ENCODE peak calls at places on chromosomes 3 and 15, in six cellular contexts. One of them, this sample, is unnamed.

GRCh38 chr3:16290827-16291196 is 25.8 kb downstream of the OXNAD1 start:
- DNase-seq in NCI-H1417: no peak
- DNase-seq in dorsolateral prefrontal cortex: no peak
- DNase-seq in neural crest cell: no peak
- DNase-seq in mucosa of gallbladder: no peak
- DNase-seq in fibroblast of the aortic adventitia: no peak
- DNase-seq in this sample: no peak

GRCh38 chr15:69665641-69666091 is 213.0 kb downstream of the RPLP1 start:
- DNase-seq in NCI-H1417: peak
- DNase-seq in dorsolateral prefrontal cortex: no peak
- DNase-seq in neural crest cell: no peak
- DNase-seq in mucosa of gallbladder: no peak
- DNase-seq in fibroblast of the aortic adventitia: no peak
- DNase-seq in this sample: peak

GRCh38 chr3:100105536-100105935 is 8.8 kb downstream of the FILIP1L start:
- DNase-seq in NCI-H1417: no peak
- DNase-seq in dorsolateral prefrontal cortex: no peak
- DNase-seq in neural crest cell: no peak
- DNase-seq in mucosa of gallbladder: no peak
- DNase-seq in fibroblast of the aortic adventitia: no peak
- DNase-seq in this sample: no peak

GRCh38 chr3:148680289-148680688 is 17.4 kb upstream of the AGTR1 start:
- DNase-seq in NCI-H1417: no peak
- DNase-seq in dorsolateral prefrontal cortex: no peak
- DNase-seq in neural crest cell: no peak
- DNase-seq in mucosa of gallbladder: no peak
- DNase-seq in fibroblast of the aortic adventitia: no peak
- DNase-seq in this sample: no peak

GRCh38 chr15:100002091-100002620 is 268.9 kb upstream of the LYSMD4 start:
- DNase-seq in NCI-H1417: no peak
- DNase-seq in dorsolateral prefrontal cortex: no peak
- DNase-seq in neural crest cell: peak
- DNase-seq in mucosa of gallbladder: no peak
- DNase-seq in fibroblast of the aortic adventitia: no peak
- DNase-seq in this sample: no peak

GRCh38 chr3:126472277-126473006 is 3.2 kb downstream of the ZXDC start:
- DNase-seq in NCI-H1417: peak
- DNase-seq in dorsolateral prefrontal cortex: peak
- DNase-seq in neural crest cell: no peak
- DNase-seq in mucosa of gallbladder: peak
- DNase-seq in fibroblast of the aortic adventitia: peak
- DNase-seq in this sample: peak

GRCh38 chr3:185746470-185746869 is 78.4 kb downstream of the IGF2BP2 start:
- DNase-seq in NCI-H1417: no peak
- DNase-seq in dorsolateral prefrontal cortex: no peak
- DNase-seq in neural crest cell: no peak
- DNase-seq in mucosa of gallbladder: no peak
- DNase-seq in fibroblast of the aortic adventitia: no peak
- DNase-seq in this sample: no peak

GRCh38 chr3:17307482-17307881 is 422.7 kb downstream of the PLCL2 start:
- DNase-seq in NCI-H1417: no peak
- DNase-seq in dorsolateral prefrontal cortex: no peak
- DNase-seq in neural crest cell: no peak
- DNase-seq in mucosa of gallbladder: no peak
- DNase-seq in fibroblast of the aortic adventitia: no peak
- DNase-seq in this sample: no peak

GRCh38 chr3:10753964-10754363 is 62.1 kb upstream of the SLC6A11 start:
- DNase-seq in NCI-H1417: no peak
- DNase-seq in dorsolateral prefrontal cortex: no peak
- DNase-seq in neural crest cell: peak
- DNase-seq in mucosa of gallbladder: peak
- DNase-seq in fibroblast of the aortic adventitia: peak
- DNase-seq in this sample: no peak

GRCh38 chr3:172140499-172141391 is 101.4 kb downstream of the FNDC3B start:
- DNase-seq in NCI-H1417: no peak
- DNase-seq in dorsolateral prefrontal cortex: no peak
- DNase-seq in neural crest cell: no peak
- DNase-seq in mucosa of gallbladder: peak
- DNase-seq in fibroblast of the aortic adventitia: peak
- DNase-seq in this sample: no peak

This sample was measured in lower leg skin.